ENCODE peak calls at places on chromosomes 13 and 19, in seven cellular contexts. U is tibial nerve, M is transverse colon, J is A549, Z is ovary, H is sigmoid colon, P is SK-N-SH. V is an unnamed sample.

GRCh38 chr19:50659318-50660082 is 10.3 kb downstream of the C19orf81 start:
- DNase-seq in U (no peak), M (no peak), J (no peak), Z (no peak), H (no peak), P (peak; percentile 68), V (no peak)

GRCh38 chr19:10747271-10747670 is 29.4 kb downstream of the DNM2 start:
- DNase-seq in U (no peak), M (peak; percentile 88), J (peak; percentile 70), Z (no peak), H (no peak), P (no peak), V (no peak)

GRCh38 chr19:35436477-35437141 is 11.4 kb upstream of the FFAR2 start:
- DNase-seq in U (no peak), M (peak; percentile 46), J (peak; percentile 55), Z (peak; percentile 36), H (no peak), P (no peak), V (no peak)

GRCh38 chr13:37870895-37871550 is 1.5 kb upstream of the TRPC4 start:
- DNase-seq in U (no peak), M (no peak), J (no peak), Z (no peak), H (no peak), P (no peak), V (no peak)

GRCh38 chr13:51618626-51619025 is 34.4 kb downstream of the WDFY2 start:
- DNase-seq in U (no peak), M (no peak), J (no peak), Z (no peak), H (no peak), P (no peak), V (no peak)

GRCh38 chr13:110756268-110756667 is 42.8 kb downstream of the ING1 start:
- DNase-seq in U (no peak), M (no peak), J (peak; percentile 14), Z (no peak), H (no peak), P (no peak), V (no peak)

GRCh38 chr19:43908659-43909058 is 26.4 kb downstream of the ZNF45 start:
- DNase-seq in U (no peak), M (no peak), J (no peak), Z (no peak), H (no peak), P (no peak), V (no peak)

GRCh38 chr19:34851277-34851804 is 75.4 kb upstream of the ZNF30 start:
- DNase-seq in U (no peak), M (no peak), J (peak; percentile 22), Z (no peak), H (no peak), P (no peak), V (no peak)

GRCh38 chr13:26482451-26483197 is 74.9 kb upstream of the WASF3 start:
- DNase-seq in U (peak; percentile 35), M (peak; percentile 73), J (peak; percentile 66), Z (peak; percentile 55), H (peak; percentile 72), P (peak; percentile 81), V (no peak)

GRCh38 chr19:57559008-57559403 is 657 bp downstream of the ZNF550 start:
- DNase-seq in U (no peak), M (peak; percentile 10), J (peak; percentile 36), Z (no peak), H (no peak), P (peak; percentile 54), V (no peak)

GRCh38 chr13:74070513-74070912 is 63.7 kb downstream of the KLF12 start:
- DNase-seq in U (no peak), M (no peak), J (no peak), Z (no peak), H (no peak), P (no peak), V (no peak)

GRCh38 chr13:32139251-32139650 is 107.7 kb downstream of the FRY start:
- DNase-seq in U (no peak), M (no peak), J (no peak), Z (no peak), H (no peak), P (no peak), V (no peak)
- TF ChIP-seq EP300 in U (no peak), M (no peak), J (no peak), Z (no peak), H (no peak), P (no peak), V (no peak)

DNA sequence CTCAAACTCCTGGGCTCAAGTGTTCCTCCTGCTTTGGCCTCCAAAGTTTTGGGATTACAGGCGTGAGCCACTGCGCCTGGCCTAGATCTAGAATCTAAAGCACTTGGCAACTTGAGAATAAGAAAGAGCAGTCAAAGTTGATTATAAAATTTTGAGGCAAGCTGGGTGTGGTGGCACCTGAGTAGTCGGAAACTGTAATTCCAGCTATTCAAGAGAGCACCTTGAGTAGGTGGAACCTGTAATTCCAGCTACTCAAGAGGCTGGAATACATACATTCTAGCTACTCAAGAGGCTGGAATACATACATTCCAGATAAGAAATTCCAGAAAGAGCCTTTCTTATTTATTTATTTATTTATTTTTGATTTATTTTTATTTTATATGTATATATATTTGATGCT is 8.3 kb upstream of the NAA16 start:
- DNase-seq in U (no peak), M (no peak), J (no peak), Z (no peak), H (no peak), P (no peak), V (no peak)
- TF ChIP-seq CTCF in U (no peak), M (no peak), J (no peak), Z (no peak), H (no peak), P (no peak), V (no peak)

DNA sequence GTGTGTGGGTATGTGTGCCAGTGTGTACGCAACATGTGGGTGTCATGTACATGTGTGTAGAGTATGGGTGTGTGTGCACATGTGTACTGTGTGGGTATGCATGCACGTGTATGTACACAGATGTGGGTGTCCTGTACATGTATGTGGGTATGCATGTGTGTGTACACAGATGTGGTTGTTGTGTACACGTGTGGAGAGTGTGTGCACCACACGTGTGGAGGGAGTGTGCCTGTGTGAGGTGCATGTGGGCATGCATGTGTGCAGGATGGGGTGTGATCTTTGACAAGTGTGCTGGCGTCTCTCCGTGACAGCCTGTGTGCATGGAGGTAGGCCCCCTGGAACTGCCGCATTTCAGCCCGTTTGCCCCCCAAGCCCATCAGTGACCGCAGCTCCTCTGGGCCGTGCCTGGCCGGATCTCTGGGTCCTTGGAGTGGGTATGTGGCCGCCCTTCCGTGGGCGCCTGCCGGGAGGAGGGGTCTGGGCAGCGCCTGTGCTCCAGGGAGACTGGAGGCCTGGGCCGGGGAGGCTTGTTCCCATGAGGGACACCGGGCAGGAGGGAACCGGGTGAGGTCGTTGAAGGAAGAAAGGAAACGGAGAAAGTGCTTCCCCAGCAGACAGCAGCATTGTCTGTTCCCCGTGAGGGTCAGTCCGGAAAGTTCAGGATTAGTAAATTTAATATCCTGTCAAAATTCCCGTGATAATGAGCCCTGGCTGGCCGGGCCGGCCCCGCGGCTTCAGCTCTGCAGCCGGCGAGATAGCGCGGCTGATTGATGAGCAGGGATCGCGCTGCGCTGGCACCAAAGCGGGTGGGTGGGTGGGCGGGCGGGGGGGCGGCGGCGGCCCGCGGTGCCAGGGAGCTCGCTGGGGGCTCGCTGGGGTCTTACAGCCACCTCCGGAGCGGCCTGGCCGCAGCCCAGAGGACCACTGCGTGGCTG is 91.1 kb upstream of the SOX1 start:
- DNase-seq in U (no peak), M (no peak), J (no peak), Z (no peak), H (no peak), P (peak; percentile 32), V (no peak)
- H3K9me3 ChIP-seq in U (no peaks in the 10 kb centered on the region), M (no peaks in the 10 kb centered on the region), J (no peaks in the 10 kb centered on the region), Z (no peaks in the 10 kb centered on the region), H (no peaks in the 10 kb centered on the region), P (no peaks in the 10 kb centered on the region), V (no peaks in the 10 kb centered on the region)

DNA sequence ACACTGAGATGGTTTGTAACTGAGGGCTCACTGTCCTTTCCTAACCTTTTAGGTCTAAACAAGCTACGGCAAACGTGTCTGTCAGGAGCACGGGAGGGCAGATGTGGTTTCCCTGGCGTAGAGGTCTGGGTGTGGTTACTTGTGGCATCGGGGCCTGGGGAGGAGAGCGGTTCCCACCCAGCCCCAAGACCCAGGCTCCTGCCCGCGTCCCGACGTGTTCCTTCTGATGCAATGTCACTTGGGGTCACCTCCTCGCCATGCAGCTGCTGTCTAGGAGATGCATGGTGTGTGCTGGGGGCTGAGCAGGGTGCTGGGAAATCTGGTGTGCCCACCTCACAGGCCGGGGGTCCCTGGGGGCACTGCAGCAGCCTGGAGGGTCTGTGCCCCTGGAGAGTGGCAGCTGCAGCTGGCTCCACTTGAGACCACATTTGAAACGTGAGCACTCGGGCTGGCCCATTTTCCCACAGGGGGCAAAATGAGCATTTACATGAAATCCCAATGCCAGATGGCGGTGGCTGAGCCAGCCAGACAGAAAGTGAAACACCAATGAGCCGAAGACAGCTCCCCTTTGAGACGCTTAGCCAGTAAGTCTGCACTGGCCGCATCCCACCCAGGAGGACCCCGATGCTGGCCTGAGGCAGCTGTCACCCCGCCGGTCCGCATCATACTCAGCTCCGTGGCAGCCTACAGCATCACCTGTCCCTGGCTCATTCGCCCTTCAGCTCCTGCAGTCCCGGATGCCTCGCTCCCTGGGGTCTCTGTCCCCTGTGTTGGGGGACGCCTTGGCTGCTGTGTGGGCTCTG is 22.3 kb upstream of the MYDGF start:
- DNase-seq in U (no peak), M (no peak), J (no peak), Z (no peak), H (no peak), P (no peak), V (no peak)
- TF ChIP-seq EP300 in U (no peak), M (no peak), J (no peak), Z (no peak), H (no peak), P (no peak), V (no peak)

GRCh38 chr19:8069116-8069973 is 16.8 kb downstream of the CCL25 start:
- DNase-seq in U (no peak), M (no peak), J (peak; percentile 45), Z (no peak), H (no peak), P (peak; percentile 32), V (no peak)
- TF ChIP-seq CTCF in U (no peak), M (peak; percentile 31), J (peak; percentile 21), Z (no peak), H (no peak), P (peak; percentile 59), V (no peak)